ENCODE peak calls at places on chromosomes 6 and 20, in four cellular contexts. H is sciatic nerve, A is D721Med, N is WTC11. C is an unnamed sample.

GRCh38 chr6:149545258-149545753 is 537 bp downstream of the PPIL4 start:
- DNase-seq in A (no peak), H (peak; percentile 65), N (peak; percentile 28), C (peak; percentile 79)

GRCh38 chr6:54873589-54873988 is 27.0 kb downstream of the FAM83B start:
- DNase-seq in A (no peak), N (no peak), H (no peak), C (peak; percentile 34)

GRCh38 chr6:168524644-168525043 is 83.7 kb downstream of the SMOC2 start:
- DNase-seq in N (peak; percentile 69), A (no peak), H (no peak), C (peak; percentile 35)

GRCh38 chr6:29685718-29686326 is 4.9 kb upstream of the ZFP57 start:
- DNase-seq in H (no peak), A (no peak), N (peak; percentile 84), C (peak; percentile 73)

GRCh38 chr20:4470375-4470774 is 251.3 kb upstream of the PRND start:
- DNase-seq in H (no peak), A (no peak), N (no peak), C (no peak)

GRCh38 chr6:92124126-92124525 is 1295.2 kb downstream of the EPHA7 start:
- DNase-seq in N (no peak), H (no peak), A (no peak), C (no peak)

GRCh38 chr6:45637056-45637455 is 259.3 kb upstream of the SUPT3H start:
- DNase-seq in H (no peak), N (no peak), A (no peak), C (no peak)

GRCh38 chr6:155528982-155529453 is 73.4 kb upstream of the NOX3 start:
- DNase-seq in N (no peak), H (no peak), A (no peak), C (peak; percentile 28)

GRCh38 chr6:104095661-104096416 is 763.9 kb downstream of the HACE1 start:
- DNase-seq in H (no peak), A (no peak), N (no peak), C (no peak)

GRCh38 chr6:159013229-159013628 is 13.2 kb upstream of the RSPH3 start:
- DNase-seq in A (no peak), N (no peak), H (no peak), C (no peak)

C was measured in mesendoderm.